ENCODE peak calls at places on chromosome 18, in ten cellular contexts. Z is kidney epithelial cell, E is heart right ventricle, W is BE2C, T is AG09309, L is cardiac fibroblast, O is GM12865, B is lower leg skin, V is endodermal cell, R is body of pancreas. Q is an unnamed sample.

GRCh38 chr18:74116628-74117554 is 30.7 kb downstream of the FBXO15 start:
- DNase-seq in Z (no peak), E (no peak), W (no peak), T (peak; percentile 24), L (peak; percentile 69), O (peak; percentile 23), B (no peak), V (peak; percentile 69), R (peak; percentile 30), Q (no peak)

GRCh38 chr18:63903981-63904570 is 3.7 kb upstream of the SERPINB10 start:
- DNase-seq in Z (no peak), E (no peak), W (no peak), T (no peak), L (no peak), O (no peak), B (no peak), V (no peak), R (no peak), Q (no peak)

GRCh38 chr18:75209129-75209951 is at the start of gene PTGR3:
- DNase-seq in Z (no peak), E (peak; percentile 93), W (peak; percentile 78), T (peak; percentile 37), L (peak; percentile 82), O (peak; percentile 94), B (peak; percentile 96), V (peak; percentile 91), R (peak; percentile 91), Q (peak; percentile 93)

GRCh38 chr18:7492385-7492784 is 74.7 kb upstream of the PTPRM start:
- DNase-seq in Z (no peak), E (no peak), W (no peak), T (no peak), L (no peak), O (no peak), B (no peak), V (no peak), R (no peak), Q (no peak)

GRCh38 chr18:56789004-56789888 is 138.1 kb downstream of the WDR7 start:
- DNase-seq in Z (no peak), E (peak; percentile 70), W (peak; percentile 25), T (no peak), L (peak; percentile 60), O (peak; percentile 48), B (no peak), V (peak; percentile 88), R (peak; percentile 7), Q (peak; percentile 56)

GRCh38 chr18:43587538-43588153 is 310.4 kb upstream of the SYT4 start:
- DNase-seq in Z (no peak), E (no peak), W (no peak), T (peak; percentile 10), L (peak; percentile 66), O (peak; percentile 20), B (no peak), V (no peak), R (peak; percentile 36), Q (no peak)

GRCh38 chr18:37565985-37566478 is 434 bp upstream of the CELF4 start:
- DNase-seq in Z (no peak), E (peak; percentile 54), W (peak; percentile 75), T (no peak), L (peak; percentile 24), O (no peak), B (no peak), V (peak; percentile 81), R (peak; percentile 50), Q (peak; percentile 71)

GRCh38 chr18:64099244-64099643 is 49.6 kb downstream of the LINC00305 start:
- DNase-seq in Z (no peak), E (no peak), W (no peak), T (no peak), L (no peak), O (peak; percentile 45), B (no peak), V (no peak), R (no peak), Q (no peak)

GRCh38 chr18:55384551-55385275 is 203.3 kb downstream of the TCF4 start:
- DNase-seq in Z (no peak), E (no peak), W (peak; percentile 50), T (no peak), L (peak; percentile 77), O (peak; percentile 42), B (no peak), V (peak; percentile 84), R (peak; percentile 7), Q (no peak)
- TF ChIP-seq CTCF in Z (peak; percentile 64), E (peak; percentile 63), W (peak; percentile 77), T (peak; percentile 85), L (peak; percentile 84), O (peak; percentile 52), B (no peak), V (peak; percentile 90), R (peak; percentile 22), Q (peak; percentile 23)

GRCh38 chr18:36295214-36295613 is 2.3 kb upstream of the FHOD3 start:
- DNase-seq in Z (no peak), E (no peak), W (no peak), T (no peak), L (no peak), O (no peak), B (no peak), V (no peak), R (no peak), Q (no peak)

GRCh38 chr18:36297419-36298112 is at the start of gene FHOD3:
- DNase-seq in Z (no peak), E (peak; percentile 76), W (peak; percentile 62), T (no peak), L (peak; percentile 55), O (peak; percentile 76), B (no peak), V (peak; percentile 92), R (peak; percentile 77), Q (peak; percentile 88)

GRCh38 chr18:36296591-36297418 is 708 bp upstream of the FHOD3 start:
- DNase-seq in Z (no peak), E (peak; percentile 67), W (peak; percentile 72), T (peak; percentile 50), L (peak; percentile 83), O (peak; percentile 68), B (peak; percentile 93), V (peak; percentile 93), R (peak; percentile 59), Q (peak; percentile 73)

GRCh38 chr18:36294031-36294430 is 3.5 kb upstream of the FHOD3 start:
- DNase-seq in Z (no peak), E (no peak), W (no peak), T (no peak), L (peak; percentile 54), O (no peak), B (no peak), V (no peak), R (no peak), Q (no peak)

DNA sequence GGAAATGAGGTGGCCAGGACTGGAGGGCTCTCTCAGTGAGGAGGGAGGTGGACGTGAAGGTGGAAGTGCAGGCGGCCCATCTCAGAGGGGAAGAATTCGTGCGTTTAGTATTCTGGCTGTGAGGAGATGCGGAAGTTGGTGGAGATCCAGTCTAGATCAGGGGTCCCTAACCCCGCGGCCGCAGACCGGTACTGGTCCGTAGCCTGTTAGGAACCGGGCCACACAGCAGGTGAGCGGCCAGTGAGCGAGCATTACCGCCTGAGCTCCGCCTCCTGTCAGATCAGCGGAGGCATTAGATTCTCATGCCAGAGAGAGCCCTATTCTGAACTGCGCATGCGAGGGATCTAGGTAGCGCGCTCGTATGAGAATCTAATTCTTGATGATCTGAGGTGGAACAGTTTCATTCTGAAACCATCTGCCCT is 1.6 kb upstream of the FHOD3 start:
- DNase-seq in Z (no peak), E (no peak), W (no peak), T (no peak), L (no peak), O (no peak), B (no peak), V (no peak), R (no peak), Q (peak; percentile 24)
- H3K4me3 ChIP-seq in Z (no peak overlapping the region), E (peak overlapping the region; percentile 78), W (no peak overlapping the region), T (no peak overlapping the region), L (no peak overlapping the region), O (no peak overlapping the region), B (no peak overlapping the region), V (no peak overlapping the region), R (no peak overlapping the region), Q (peak overlapping the region; percentile 81)

DNA sequence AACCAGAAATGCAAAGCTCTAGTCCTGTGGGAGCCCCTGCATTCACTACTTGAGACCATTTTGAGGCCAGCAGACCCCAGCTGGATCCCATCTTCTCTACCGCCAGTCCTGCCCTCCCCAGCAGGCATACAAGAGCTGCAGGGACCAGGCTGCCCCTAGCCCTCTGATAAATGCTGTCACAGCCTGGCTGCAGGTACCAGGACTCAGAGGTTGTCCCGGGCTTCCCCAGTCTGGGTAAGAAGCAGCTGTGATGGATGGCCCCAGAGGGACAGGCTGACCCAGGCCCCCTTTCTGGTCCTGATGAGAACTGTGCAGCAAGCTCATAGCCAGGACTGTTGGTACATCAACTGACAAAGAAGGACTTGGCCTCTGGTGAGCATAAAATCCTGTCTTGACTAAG is 132.9 kb upstream of the APCDD1 start:
- DNase-seq in Z (no peak), E (no peak), W (no peak), T (no peak), L (no peak), O (no peak), B (no peak), V (no peak), R (no peak), Q (no peak)
- TF ChIP-seq CTCF in Z (no peak), E (no peak), W (no peak), T (no peak), L (no peak), O (no peak), B (no peak), V (no peak), R (no peak), Q (no peak)

GRCh38 chr18:47817017-47817911 is 113.2 kb downstream of the SMAD2 start:
- DNase-seq in Z (no peak), E (no peak), W (no peak), T (no peak), L (no peak), O (no peak), B (no peak), V (no peak), R (no peak), Q (no peak)
- H3K4me3 ChIP-seq in Z (no peak overlapping the region), E (no peak overlapping the region), W (no peak overlapping the region), T (no peak overlapping the region), L (no peak overlapping the region), O (no peak overlapping the region), B (no peak overlapping the region), V (no peak overlapping the region), R (no peak overlapping the region), Q (no peak overlapping the region)

GRCh38 chr18:902179-902718 is 2.4 kb upstream of the ADCYAP1 start:
- DNase-seq in Z (no peak), E (no peak), W (peak; percentile 32), T (no peak), L (peak; percentile 47), O (no peak), B (peak; percentile 31), V (peak; percentile 59), R (no peak), Q (no peak)
- TF ChIP-seq CTCF in Z (peak; percentile 45), E (no peak), W (peak; percentile 51), T (no peak), L (no peak), O (no peak), B (no peak), V (peak; percentile 50), R (no peak), Q (no peak)

GRCh38 chr18:48440924-48441323 is 31.7 kb upstream of the ZBTB7C start:
- DNase-seq in Z (no peak), E (no peak), W (no peak), T (no peak), L (no peak), O (no peak), B (peak; percentile 88), V (no peak), R (no peak), Q (no peak)
- H3K4me3 ChIP-seq in Z (no peak overlapping the region), E (no peak overlapping the region), W (no peak overlapping the region), T (no peak overlapping the region), L (no peak overlapping the region), O (no peak overlapping the region), B (no peak overlapping the region), V (no peak overlapping the region), R (no peak overlapping the region), Q (no peak overlapping the region)

GRCh38 chr18:39105095-39105494 is 1539.5 kb upstream of the CELF4 start:
- DNase-seq in Z (no peak), E (no peak), W (no peak), T (no peak), L (no peak), O (no peak), B (no peak), V (no peak), R (no peak), Q (no peak)
- TF ChIP-seq CTCF in Z (no peak), E (no peak), W (no peak), T (no peak), L (no peak), O (no peak), B (no peak), V (no peak), R (no peak), Q (no peak)

Q was measured in heart left ventricle.